ENCODE peak calls at places on chromosomes 16 and 17, in eight cellular contexts. One of them, this sample, is unnamed.

GRCh38 chr16:13146829-13147228 is 245.4 kb downstream of the SHISA9 start:
- DNase-seq in GM23338: no peak
- DNase-seq in HCT116: no peak
- DNase-seq in PC-3: no peak
- DNase-seq in GM23248: no peak
- DNase-seq in OCI-LY7: no peak
- DNase-seq in neural progenitor cell: no peak
- DNase-seq in SK-N-SH: no peak
- DNase-seq in this sample: no peak

GRCh38 chr16:57091990-57092785 is at the start of gene CPNE2:
- DNase-seq in GM23338: peak; percentile 55
- DNase-seq in HCT116: no peak
- DNase-seq in PC-3: peak; percentile 29
- DNase-seq in GM23248: peak; percentile 64
- DNase-seq in OCI-LY7: peak; percentile 56
- DNase-seq in neural progenitor cell: peak; percentile 83
- DNase-seq in SK-N-SH: peak; percentile 95
- DNase-seq in this sample: peak; percentile 36

GRCh38 chr17:57424777-57425188 is 168.5 kb downstream of the MSI2 start:
- DNase-seq in GM23338: no peak
- DNase-seq in HCT116: peak; percentile 85
- DNase-seq in PC-3: peak; percentile 94
- DNase-seq in GM23248: no peak
- DNase-seq in OCI-LY7: no peak
- DNase-seq in neural progenitor cell: no peak
- DNase-seq in SK-N-SH: no peak
- DNase-seq in this sample: no peak

GRCh38 chr17:30230596-30231125 is 4.8 kb downstream of the SLC6A4 start:
- DNase-seq in GM23338: no peak
- DNase-seq in HCT116: no peak
- DNase-seq in PC-3: peak; percentile 4
- DNase-seq in GM23248: peak; percentile 54
- DNase-seq in OCI-LY7: no peak
- DNase-seq in neural progenitor cell: no peak
- DNase-seq in SK-N-SH: no peak
- DNase-seq in this sample: no peak

GRCh38 chr16:12874135-12874534 is 27.3 kb upstream of the SHISA9 start:
- DNase-seq in GM23338: peak; percentile 35
- DNase-seq in HCT116: no peak
- DNase-seq in PC-3: peak; percentile 54
- DNase-seq in GM23248: peak; percentile 86
- DNase-seq in OCI-LY7: no peak
- DNase-seq in neural progenitor cell: no peak
- DNase-seq in SK-N-SH: no peak
- DNase-seq in this sample: no peak

GRCh38 chr17:28725166-28725659 is 820 bp downstream of the TLCD1 start:
- DNase-seq in GM23338: peak; percentile 34
- DNase-seq in HCT116: peak; percentile 50
- DNase-seq in PC-3: peak; percentile 30
- DNase-seq in GM23248: peak; percentile 73
- DNase-seq in OCI-LY7: peak; percentile 58
- DNase-seq in neural progenitor cell: no peak
- DNase-seq in SK-N-SH: no peak
- DNase-seq in this sample: peak; percentile 54

GRCh38 chr16:89037261-89038152 is 56.1 kb upstream of the ACSF3 start:
- DNase-seq in GM23338: peak; percentile 81
- DNase-seq in HCT116: no peak
- DNase-seq in PC-3: peak; percentile 10
- DNase-seq in GM23248: peak; percentile 67
- DNase-seq in OCI-LY7: peak; percentile 43
- DNase-seq in neural progenitor cell: peak; percentile 91
- DNase-seq in SK-N-SH: no peak
- DNase-seq in this sample: peak; percentile 16

GRCh38 chr17:45234641-45235040 is 13.0 kb downstream of the FMNL1 start:
- DNase-seq in GM23338: peak; percentile 90
- DNase-seq in HCT116: no peak
- DNase-seq in PC-3: peak; percentile 45
- DNase-seq in GM23248: no peak
- DNase-seq in OCI-LY7: peak; percentile 76
- DNase-seq in neural progenitor cell: peak; percentile 75
- DNase-seq in SK-N-SH: peak; percentile 79
- DNase-seq in this sample: no peak

GRCh38 chr16:51164574-51164973 is 13.5 kb upstream of the SALL1 start:
- DNase-seq in GM23338: no peak
- DNase-seq in HCT116: no peak
- DNase-seq in PC-3: no peak
- DNase-seq in GM23248: no peak
- DNase-seq in OCI-LY7: no peak
- DNase-seq in neural progenitor cell: no peak
- DNase-seq in SK-N-SH: no peak
- DNase-seq in this sample: no peak

GRCh38 chr17:81553616-81554181 is 1.5 kb upstream of the FAAP100 start:
- DNase-seq in GM23338: no peak
- DNase-seq in HCT116: peak; percentile 16
- DNase-seq in PC-3: peak; percentile 89
- DNase-seq in GM23248: peak; percentile 96
- DNase-seq in OCI-LY7: no peak
- DNase-seq in neural progenitor cell: no peak
- DNase-seq in SK-N-SH: peak; percentile 83
- DNase-seq in this sample: no peak

GRCh38 chr17:18377437-18378204 is at the start of gene EVPLL:
- DNase-seq in GM23338: no peak
- DNase-seq in HCT116: no peak
- DNase-seq in PC-3: peak; percentile 81
- DNase-seq in GM23248: no peak
- DNase-seq in OCI-LY7: no peak
- DNase-seq in neural progenitor cell: no peak
- DNase-seq in SK-N-SH: peak; percentile 47
- DNase-seq in this sample: peak; percentile 8

GRCh38 chr16:55048745-55049144 is 118.1 kb downstream of the IRX5 start:
- DNase-seq in GM23338: peak; percentile 30
- DNase-seq in HCT116: no peak
- DNase-seq in PC-3: no peak
- DNase-seq in GM23248: no peak
- DNase-seq in OCI-LY7: no peak
- DNase-seq in neural progenitor cell: peak; percentile 40
- DNase-seq in SK-N-SH: no peak
- DNase-seq in this sample: no peak

GRCh38 chr17:21218101-21218500 is 4.1 kb upstream of the TMEM11 start:
- DNase-seq in GM23338: peak; percentile 79
- DNase-seq in HCT116: no peak
- DNase-seq in PC-3: no peak
- DNase-seq in GM23248: peak; percentile 41
- DNase-seq in OCI-LY7: no peak
- DNase-seq in neural progenitor cell: peak; percentile 24
- DNase-seq in SK-N-SH: peak; percentile 54
- DNase-seq in this sample: no peak
- TF ChIP-seq EZH2phosphoT487 in GM23338: no peak
- TF ChIP-seq EZH2phosphoT487 in HCT116: no peak
- TF ChIP-seq EZH2phosphoT487 in PC-3: no peak
- TF ChIP-seq EZH2phosphoT487 in GM23248: no peak
- TF ChIP-seq EZH2phosphoT487 in OCI-LY7: no peak
- TF ChIP-seq EZH2phosphoT487 in neural progenitor cell: no peak
- TF ChIP-seq EZH2phosphoT487 in SK-N-SH: no peak
- TF ChIP-seq EZH2phosphoT487 in this sample: no peak

DNA sequence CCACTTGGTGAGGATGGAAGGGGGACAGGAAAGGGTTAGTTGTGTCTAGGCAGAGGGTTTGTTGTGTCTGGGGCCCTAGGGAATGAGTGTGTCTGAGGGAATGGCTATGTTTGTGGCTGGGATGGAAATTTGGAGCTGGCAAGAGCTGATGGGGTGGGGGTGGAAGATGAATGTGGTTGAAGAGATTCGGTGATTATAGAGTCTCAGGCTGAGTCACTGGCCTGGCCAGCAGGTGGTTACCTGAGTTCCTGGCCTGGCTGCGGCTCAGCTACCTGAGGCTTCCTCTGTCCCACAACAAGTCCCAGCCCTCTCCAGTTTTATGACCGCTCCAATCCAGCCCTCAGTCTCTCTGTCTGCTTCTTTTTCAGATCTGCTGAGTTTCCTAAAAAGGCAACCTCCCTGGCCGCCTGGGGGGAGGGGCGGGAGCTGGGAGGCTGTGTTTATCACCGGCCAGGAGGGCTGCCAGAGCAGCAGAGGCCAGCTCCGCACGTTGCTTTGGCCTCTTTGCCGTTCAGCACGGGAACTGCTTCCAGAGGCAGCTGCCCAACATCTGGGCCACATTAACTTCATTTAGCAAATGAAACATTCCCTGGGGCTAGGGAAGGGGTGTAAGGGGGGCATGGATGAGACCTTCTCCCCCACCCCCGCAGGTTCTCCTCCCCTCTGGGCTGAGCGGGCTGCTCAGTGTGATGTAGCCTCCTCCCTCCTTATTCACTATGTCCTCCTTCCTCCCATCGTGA is 21.8 kb downstream of the ITGB3 start:
- DNase-seq in GM23338: peak; percentile 71
- DNase-seq in HCT116: no peak
- DNase-seq in PC-3: peak; percentile 95
- DNase-seq in GM23248: peak; percentile 91
- DNase-seq in OCI-LY7: no peak
- DNase-seq in neural progenitor cell: peak; percentile 78
- DNase-seq in SK-N-SH: peak; percentile 93
- DNase-seq in this sample: no peak
- H3K4me1 ChIP-seq in GM23338: peaks cover 29% of the 10 kb centered on the region
- H3K4me1 ChIP-seq in HCT116: peaks cover 48% of the 10 kb centered on the region
- H3K4me1 ChIP-seq in PC-3: peaks cover 38% of the 10 kb centered on the region
- H3K4me1 ChIP-seq in GM23248: peaks cover 54% of the 10 kb centered on the region
- H3K4me1 ChIP-seq in OCI-LY7: peaks cover 34% of the 10 kb centered on the region
- H3K4me1 ChIP-seq in neural progenitor cell: peaks cover 20% of the 10 kb centered on the region
- H3K4me1 ChIP-seq in SK-N-SH: peaks cover 44% of the 10 kb centered on the region
- H3K4me1 ChIP-seq in this sample: peaks cover 28% of the 10 kb centered on the region

DNA sequence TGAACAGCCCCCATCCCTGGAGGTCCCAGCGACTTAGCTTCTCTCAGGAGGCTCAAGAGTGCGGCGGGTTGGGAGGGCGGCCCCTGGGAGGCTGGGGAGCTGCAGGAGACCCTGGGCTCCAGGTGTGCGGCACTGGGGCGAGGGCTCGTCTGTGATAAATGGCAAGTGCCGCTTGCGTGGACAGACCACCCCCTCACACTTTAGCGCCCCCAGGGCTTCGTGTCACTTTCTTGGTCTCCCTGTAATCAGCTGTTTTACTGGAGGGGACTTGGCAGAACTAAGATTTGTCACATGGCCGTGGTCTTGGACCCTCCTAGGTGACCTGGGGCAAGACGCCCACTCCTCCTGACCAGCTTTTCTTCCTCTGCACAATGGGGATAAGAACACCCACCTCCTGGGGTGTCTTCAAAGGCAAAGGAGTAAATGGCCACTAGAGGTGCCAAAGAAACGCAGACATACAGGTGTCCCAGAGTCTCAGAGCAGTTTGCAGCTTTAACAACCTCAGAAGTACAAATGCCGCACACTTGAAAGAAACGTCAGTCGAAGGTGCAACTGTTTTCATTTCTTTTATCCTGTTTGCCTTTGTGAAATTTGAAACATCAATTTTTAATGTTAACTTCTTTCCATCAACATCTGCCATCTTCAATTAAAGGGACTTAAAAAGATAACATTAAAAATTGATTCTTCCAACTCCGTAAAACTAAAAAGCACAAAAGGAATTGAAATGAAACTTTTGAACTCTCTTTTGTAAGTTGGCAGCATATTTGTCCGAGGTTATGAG is 946 bp downstream of the OSGIN1 start:
- DNase-seq in GM23338: peak; percentile 66
- DNase-seq in HCT116: peak; percentile 72
- DNase-seq in PC-3: peak; percentile 58
- DNase-seq in GM23248: peak; percentile 63
- DNase-seq in OCI-LY7: peak; percentile 49
- DNase-seq in neural progenitor cell: peak; percentile 54
- DNase-seq in SK-N-SH: no peak
- DNase-seq in this sample: peak; percentile 66
- TF ChIP-seq EZH2phosphoT487 in GM23338: no peak
- TF ChIP-seq EZH2phosphoT487 in HCT116: no peak
- TF ChIP-seq EZH2phosphoT487 in PC-3: no peak
- TF ChIP-seq EZH2phosphoT487 in GM23248: no peak
- TF ChIP-seq EZH2phosphoT487 in OCI-LY7: no peak
- TF ChIP-seq EZH2phosphoT487 in neural progenitor cell: no peak
- TF ChIP-seq EZH2phosphoT487 in SK-N-SH: no peak
- TF ChIP-seq EZH2phosphoT487 in this sample: no peak

GRCh38 chr17:72107100-72107499 is 13.7 kb upstream of the SOX9 start:
- DNase-seq in GM23338: no peak
- DNase-seq in HCT116: no peak
- DNase-seq in PC-3: no peak
- DNase-seq in GM23248: no peak
- DNase-seq in OCI-LY7: no peak
- DNase-seq in neural progenitor cell: peak; percentile 35
- DNase-seq in SK-N-SH: no peak
- DNase-seq in this sample: no peak
- H3K4me1 ChIP-seq in GM23338: peaks cover 55% of the 10 kb centered on the region
- H3K4me1 ChIP-seq in HCT116: peaks cover 8% of the 10 kb centered on the region
- H3K4me1 ChIP-seq in PC-3: peaks cover 31% of the 10 kb centered on the region
- H3K4me1 ChIP-seq in GM23248: peaks cover 9% of the 10 kb centered on the region
- H3K4me1 ChIP-seq in OCI-LY7: no peaks in the 10 kb centered on the region
- H3K4me1 ChIP-seq in neural progenitor cell: peaks cover 36% of the 10 kb centered on the region
- H3K4me1 ChIP-seq in SK-N-SH: no peaks in the 10 kb centered on the region
- H3K4me1 ChIP-seq in this sample: no peaks in the 10 kb centered on the region

DNA sequence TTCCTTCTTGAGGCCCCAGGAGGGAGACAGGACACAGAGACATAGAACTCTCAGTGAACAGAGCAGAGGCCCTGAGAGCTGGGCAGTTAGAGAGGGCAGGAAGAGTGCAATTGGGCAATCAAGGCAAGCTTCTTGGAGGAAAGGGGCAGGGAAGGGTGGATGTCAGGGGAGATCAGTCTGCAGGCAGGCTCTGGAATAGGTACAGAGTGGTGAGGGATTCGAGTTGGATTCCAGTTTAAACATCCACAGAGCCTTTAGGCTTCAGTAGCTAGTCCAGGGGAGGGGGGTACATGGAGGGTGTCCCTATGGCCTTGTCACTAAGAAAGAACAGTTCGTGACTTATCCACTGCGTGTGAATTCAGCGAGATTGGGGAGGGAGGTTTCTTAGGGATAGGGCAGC is 2.0 kb downstream of the PYY start:
- DNase-seq in GM23338: no peak
- DNase-seq in HCT116: no peak
- DNase-seq in PC-3: no peak
- DNase-seq in GM23248: no peak
- DNase-seq in OCI-LY7: no peak
- DNase-seq in neural progenitor cell: no peak
- DNase-seq in SK-N-SH: no peak
- DNase-seq in this sample: no peak
- TF ChIP-seq EZH2phosphoT487 in GM23338: no peak
- TF ChIP-seq EZH2phosphoT487 in HCT116: no peak
- TF ChIP-seq EZH2phosphoT487 in PC-3: no peak
- TF ChIP-seq EZH2phosphoT487 in GM23248: no peak
- TF ChIP-seq EZH2phosphoT487 in OCI-LY7: no peak
- TF ChIP-seq EZH2phosphoT487 in neural progenitor cell: no peak
- TF ChIP-seq EZH2phosphoT487 in SK-N-SH: no peak
- TF ChIP-seq EZH2phosphoT487 in this sample: no peak

This sample was measured in MM.1S.